ENCODE peak calls at places on chromosomes 16 and 17, in nine cellular contexts. Z, P, J, V, S, Q, B, H and X are unnamed samples.

GRCh38 chr17:794876-795275 is 12.7 kb downstream of the MRM3 start:
- DNase-seq in Z (peak), P (peak), J (peak), V (peak), S (peak), Q (peak), B (peak), H (peak), X (no peak)

GRCh38 chr17:79981661-79982101 is 54.0 kb downstream of the TBC1D16 start:
- DNase-seq in Z (no peak), P (peak), J (no peak), V (no peak), S (no peak), Q (peak), B (no peak), H (no peak), X (no peak)

GRCh38 chr17:82351254-82351712 is 7.8 kb upstream of the TEX19 start:
- DNase-seq in Z (no peak), P (no peak), J (no peak), V (no peak), S (no peak), Q (no peak), B (no peak), H (no peak), X (no peak)

GRCh38 chr17:55144518-55144917 is 120.2 kb upstream of the HLF start:
- DNase-seq in Z (no peak), P (no peak), J (no peak), V (no peak), S (no peak), Q (no peak), B (no peak), H (no peak), X (no peak)

GRCh38 chr17:954431-955164 is 25.0 kb downstream of the NXN start:
- DNase-seq in Z (no peak), P (no peak), J (peak), V (peak), S (no peak), Q (no peak), B (no peak), H (no peak), X (no peak)

GRCh38 chr17:36066365-36066945 is 2.4 kb downstream of the CCL18 start:
- DNase-seq in Z (no peak), P (no peak), J (no peak), V (no peak), S (no peak), Q (no peak), B (no peak), H (no peak), X (no peak)

GRCh38 chr17:81346090-81346907 is 49.0 kb upstream of the BAHCC1 start:
- DNase-seq in Z (peak), P (peak), J (peak), V (peak), S (peak), Q (peak), B (peak), H (peak), X (peak)

GRCh38 chr16:89983550-89983949 is 35.0 kb downstream of the DEF8 start:
- DNase-seq in Z (no peak), P (no peak), J (no peak), V (no peak), S (no peak), Q (no peak), B (no peak), H (no peak), X (no peak)

GRCh38 chr17:65495255-65496060 is 66.0 kb downstream of the AXIN2 start:
- DNase-seq in Z (no peak), P (no peak), J (no peak), V (no peak), S (no peak), Q (no peak), B (no peak), H (no peak), X (no peak)

GRCh38 chr16:6193718-6194117 is 1096.1 kb upstream of the EEF2KMT start:
- DNase-seq in Z (no peak), P (no peak), J (no peak), V (no peak), S (no peak), Q (no peak), B (no peak), H (no peak), X (no peak)

GRCh38 chr16:4244254-4244812 is 2.5 kb upstream of the SRL start:
- DNase-seq in Z (no peak), P (no peak), J (peak), V (no peak), S (peak), Q (peak), B (no peak), H (no peak), X (no peak)

GRCh38 chr17:55609737-55610201 is 98.5 kb upstream of the SMIM36 start:
- DNase-seq in Z (no peak), P (peak), J (peak), V (no peak), S (peak), Q (peak), B (no peak), H (peak), X (no peak)

GRCh38 chr17:42928714-42929496 is 28.3 kb downstream of the G6PC1 start:
- DNase-seq in Z (peak), P (peak), J (peak), V (peak), S (peak), Q (peak), B (peak), H (peak), X (no peak)

GRCh38 chr16:2514333-2515179 is 804 bp downstream of the ATP6V0C start:
- DNase-seq in Z (no peak), P (peak), J (no peak), V (no peak), S (peak), Q (no peak), B (no peak), H (no peak), X (no peak)

GRCh38 chr16:66553223-66553622 is 847 bp downstream of the CKLF start:
- DNase-seq in Z (no peak), P (no peak), J (no peak), V (no peak), S (peak), Q (no peak), B (no peak), H (no peak), X (no peak)

GRCh38 chr17:43782903-43783462 is 2.7 kb downstream of the CFAP97D1 start:
- DNase-seq in Z (no peak), P (no peak), J (no peak), V (no peak), S (no peak), Q (no peak), B (no peak), H (no peak), X (no peak)

GRCh38 chr17:42657824-42658588 is 1.1 kb upstream of the TUBG2 start:
- DNase-seq in Z (no peak), P (no peak), J (no peak), V (no peak), S (no peak), Q (no peak), B (no peak), H (no peak), X (no peak)

GRCh38 chr16:79923431-79923830 is 322.9 kb upstream of the MAF start:
- DNase-seq in Z (no peak), P (no peak), J (no peak), V (no peak), S (no peak), Q (no peak), B (no peak), H (no peak), X (no peak)

GRCh38 chr17:63395075-63395815 is 50.9 kb downstream of the CYB561 start:
- DNase-seq in Z (no peak), P (no peak), J (peak), V (no peak), S (no peak), Q (no peak), B (no peak), H (peak), X (no peak)

GRCh38 chr17:17493249-17493985 is 2.8 kb downstream of the RASD1 start:
- DNase-seq in Z (peak), P (peak), J (no peak), V (no peak), S (peak), Q (no peak), B (no peak), H (no peak), X (no peak)

GRCh38 chr17:68020451-68020779 is 15.1 kb upstream of the KPNA2 start:
- DNase-seq in Z (no peak), P (no peak), J (no peak), V (no peak), S (no peak), Q (no peak), B (no peak), H (no peak), X (no peak)

GRCh38 chr17:28552201-28552999 is at the start of gene UNC119:
- DNase-seq in Z (peak), P (peak), J (peak), V (peak), S (peak), Q (peak), B (peak), H (peak), X (no peak)

GRCh38 chr16:85072947-85073346 is 39.3 kb downstream of the CIBAR2 start:
- DNase-seq in Z (no peak), P (peak), J (peak), V (no peak), S (no peak), Q (no peak), B (peak), H (no peak), X (no peak)

GRCh38 chr16:11202260-11203091 is 53.5 kb downstream of the SOCS1 start:
- DNase-seq in Z (no peak), P (no peak), J (peak), V (no peak), S (no peak), Q (no peak), B (no peak), H (no peak), X (no peak)

GRCh38 chr16:59567496-59567895 is 833.4 kb upstream of the GOT2 start:
- DNase-seq in Z (no peak), P (no peak), J (no peak), V (no peak), S (no peak), Q (no peak), B (no peak), H (no peak), X (no peak)

GRCh38 chr16:21167360-21167759 is 8.9 kb downstream of the LDAF1 start:
- DNase-seq in Z (no peak), P (no peak), J (peak), V (peak), S (no peak), Q (no peak), B (no peak), H (no peak), X (no peak)

GRCh38 chr17:81429353-81429774 is 34.1 kb downstream of the BAHCC1 start:
- DNase-seq in Z (peak), P (peak), J (peak), V (peak), S (peak), Q (peak), B (no peak), H (peak), X (no peak)

GRCh38 chr17:46159686-46160085 is 33.5 kb downstream of the KANSL1 start:
- DNase-seq in Z (no peak), P (no peak), J (peak), V (no peak), S (no peak), Q (no peak), B (no peak), H (no peak), X (no peak)

GRCh38 chr17:7611635-7612293 is 2.9 kb downstream of the FXR2 start:
- DNase-seq in Z (no peak), P (no peak), J (no peak), V (no peak), S (no peak), Q (no peak), B (no peak), H (no peak), X (no peak)

GRCh38 chr16:72787519-72788268 is 260.2 kb downstream of the ZFHX3 start:
- DNase-seq in Z (peak), P (peak), J (peak), V (no peak), S (peak), Q (peak), B (peak), H (peak), X (no peak)

GRCh38 chr16:7408700-7409340 is 76.2 kb downstream of the RBFOX1 start:
- DNase-seq in Z (no peak), P (no peak), J (no peak), V (no peak), S (no peak), Q (no peak), B (no peak), H (no peak), X (no peak)

GRCh38 chr16:14303182-14303618 is 232.1 kb downstream of the MRTFB start:
- DNase-seq in Z (no peak), P (no peak), J (peak), V (no peak), S (no peak), Q (no peak), B (no peak), H (no peak), X (no peak)

GRCh38 chr16:14303654-14304394 is 232.7 kb downstream of the MRTFB start:
- DNase-seq in Z (no peak), P (no peak), J (no peak), V (no peak), S (no peak), Q (no peak), B (no peak), H (no peak), X (no peak)

GRCh38 chr16:14302031-14302398 is 230.9 kb downstream of the MRTFB start:
- DNase-seq in Z (no peak), P (peak), J (peak), V (peak), S (peak), Q (no peak), B (no peak), H (no peak), X (no peak)

GRCh38 chr16:14301150-14302030 is 230.3 kb downstream of the MRTFB start:
- DNase-seq in Z (no peak), P (peak), J (no peak), V (peak), S (peak), Q (no peak), B (no peak), H (peak), X (no peak)

GRCh38 chr16:14302399-14303181 is 231.5 kb downstream of the MRTFB start:
- DNase-seq in Z (no peak), P (no peak), J (no peak), V (peak), S (no peak), Q (no peak), B (no peak), H (no peak), X (no peak)
- H3K4me3 ChIP-seq in Z (peak), P (peak), J (peak), V (peak), S (peak), Q (peak), B (peak), H (peak), X (peak)

GRCh38 chr17:78806451-78806850 is 24.4 kb upstream of the CYTH1 start:
- DNase-seq in Z (no peak), P (no peak), J (no peak), V (peak), S (no peak), Q (no peak), B (no peak), H (peak), X (no peak)

GRCh38 chr17:78804777-78805176 is 22.7 kb upstream of the CYTH1 start:
- DNase-seq in Z (no peak), P (no peak), J (no peak), V (no peak), S (no peak), Q (no peak), B (no peak), H (no peak), X (no peak)

GRCh38 chr17:78805301-78805700 is 23.2 kb upstream of the CYTH1 start:
- DNase-seq in Z (no peak), P (no peak), J (no peak), V (no peak), S (peak), Q (no peak), B (no peak), H (no peak), X (no peak)

GRCh38 chr17:78812849-78813248 is 27.8 kb downstream of the USP36 start:
- DNase-seq in Z (no peak), P (no peak), J (no peak), V (no peak), S (no peak), Q (no peak), B (no peak), H (peak), X (no peak)

GRCh38 chr17:78808106-78808635 is 26.1 kb upstream of the CYTH1 start:
- DNase-seq in Z (no peak), P (no peak), J (peak), V (no peak), S (no peak), Q (no peak), B (no peak), H (no peak), X (no peak)
- TF ChIP-seq POLR2A in Z (no peak), P (no peak), J (no peak), V (no peak), S (no peak), Q (no peak), B (no peak), H (no peak), X (no peak)

DNA sequence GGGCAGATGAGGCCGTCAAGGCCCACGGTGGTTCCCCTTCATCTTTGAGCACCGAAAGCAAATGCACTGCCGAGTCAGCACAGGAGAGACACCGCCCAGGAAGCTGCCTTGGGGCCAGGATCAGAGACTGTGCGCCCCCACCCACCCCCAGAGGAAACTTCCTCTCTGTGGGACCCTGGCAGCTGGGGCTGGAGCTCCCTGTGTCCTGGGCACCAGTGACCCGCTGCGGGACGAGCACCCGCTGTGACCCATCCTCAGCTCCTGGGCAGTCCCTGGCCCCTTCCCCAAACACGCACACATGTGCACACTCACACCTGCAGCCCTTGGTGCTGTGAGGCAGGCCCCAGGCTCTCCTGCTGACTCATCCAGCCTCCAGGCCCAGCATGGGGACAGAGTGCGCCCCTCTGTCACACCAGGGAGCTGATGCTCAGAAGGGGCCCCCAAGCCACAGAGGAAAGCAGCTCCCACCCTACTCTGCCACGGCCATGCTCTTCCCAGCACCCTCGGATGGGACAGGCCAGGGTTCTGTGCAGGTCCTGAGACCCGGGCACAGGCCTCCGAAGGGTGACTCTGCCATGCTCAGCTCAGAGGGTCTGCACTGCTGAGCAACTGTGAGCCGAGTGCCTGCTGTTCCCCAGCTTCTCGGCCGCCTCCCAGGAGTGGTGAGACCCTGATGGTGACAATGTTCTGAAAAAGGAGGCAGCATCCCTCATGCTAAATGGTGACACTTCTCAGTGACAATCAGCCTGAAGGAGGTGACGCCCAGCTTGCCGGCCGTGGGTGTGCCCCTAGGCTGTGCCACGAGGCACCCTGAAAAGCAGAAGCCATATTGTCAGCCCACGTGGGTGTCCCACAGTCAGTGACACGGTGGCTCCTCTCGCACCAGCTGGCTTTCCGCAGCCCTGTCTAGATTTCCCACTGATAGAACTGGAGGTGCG is 3.6 kb downstream of the PIEZO1 start:
- DNase-seq in Z (no peak), P (no peak), J (no peak), V (no peak), S (no peak), Q (no peak), B (no peak), H (no peak), X (no peak)
- H3K4me3 ChIP-seq in Z (no peak), P (no peak), J (no peak), V (no peak), S (no peak), Q (no peak), B (no peak), H (no peak), X (no peak)

DNA sequence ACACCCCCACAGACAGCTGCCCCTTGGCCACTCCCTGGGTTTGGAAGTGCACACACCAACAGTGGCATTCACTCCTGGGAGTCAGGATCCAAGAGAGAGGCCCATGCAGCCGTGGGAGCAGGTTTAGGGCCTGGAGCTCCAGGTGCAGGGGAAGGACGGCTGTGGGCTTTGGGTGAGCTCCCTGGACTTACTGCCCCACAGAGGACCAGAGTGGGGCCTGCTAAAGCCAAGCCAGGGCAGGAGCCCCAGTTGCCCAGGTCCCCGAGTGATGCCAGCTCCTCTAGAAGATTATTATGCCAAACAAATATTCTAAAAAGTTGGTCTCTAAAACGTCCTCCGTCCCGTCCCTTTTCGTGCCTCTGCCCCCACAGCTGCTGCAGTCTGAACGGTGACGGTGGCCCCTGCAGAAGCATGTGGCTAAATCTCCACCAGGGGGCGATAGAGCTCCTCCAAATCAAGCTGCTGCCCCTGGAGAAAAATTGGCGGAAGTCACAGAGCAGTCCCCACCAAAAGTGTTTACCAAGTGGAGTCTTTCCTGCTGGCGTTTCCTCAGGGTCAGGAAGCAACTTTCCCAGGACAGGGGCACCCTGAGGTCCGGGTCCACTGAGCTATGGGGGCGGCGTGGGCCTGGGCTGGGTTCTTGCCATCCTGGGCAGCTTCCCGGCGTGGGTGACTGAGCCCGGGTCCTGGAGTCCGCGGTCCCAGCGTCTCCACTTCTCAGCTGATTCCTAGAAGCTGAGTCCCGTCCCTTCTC is 4.2 kb downstream of the ARMC7 start:
- DNase-seq in Z (peak), P (peak), J (peak), V (peak), S (peak), Q (peak), B (peak), H (peak), X (peak)
- TF ChIP-seq POLR2A in Z (no peak), P (no peak), J (no peak), V (no peak), S (no peak), Q (no peak), B (no peak), H (no peak), X (no peak)